ENCODE peak calls at places on chromosomes 6 and 20, in five cellular contexts. Y is GM23338, X is Peyer's patch, U is ovary, R is sigmoid colon. Q is an unnamed sample.

GRCh38 chr6:141677598-141678211 is 455.0 kb upstream of the GJE1 start:
- DNase-seq in Y (peak), X (no peak), U (no peak), R (no peak), Q (no peak)

GRCh38 chr20:63758152-63758551 is 18.6 kb downstream of the SLC2A4RG start:
- DNase-seq in Y (no peak), X (no peak), U (no peak), R (no peak), Q (no peak)

GRCh38 chr6:140977425-140977824 is 1155.3 kb upstream of the GJE1 start:
- DNase-seq in Y (no peak), X (no peak), U (no peak), R (no peak), Q (no peak)

GRCh38 chr20:43925786-43926185 is 11.1 kb downstream of the TOX2 start:
- DNase-seq in Y (no peak), X (peak), U (no peak), R (no peak), Q (no peak)

GRCh38 chr6:31948753-31949413 is 3.0 kb downstream of the CFB start:
- DNase-seq in Y (no peak), X (peak), U (no peak), R (no peak), Q (no peak)

GRCh38 chr6:142413111-142413510 is 111.3 kb downstream of the ADGRG6 start:
- DNase-seq in Y (no peak), X (no peak), U (no peak), R (no peak), Q (no peak)

GRCh38 chr6:31736026-31736767 is at the start of gene CLIC1:
- DNase-seq in Y (peak), X (peak), U (peak), R (peak), Q (peak)

GRCh38 chr6:110214338-110214737 is 34.1 kb downstream of the CDC40 start:
- DNase-seq in Y (no peak), X (no peak), U (no peak), R (no peak), Q (no peak)

GRCh38 chr20:19975901-19976300 is 41.3 kb upstream of the NAA20 start:
- DNase-seq in Y (no peak), X (no peak), U (no peak), R (no peak), Q (peak)

GRCh38 chr20:64101731-64102621 is 5.4 kb downstream of the NPBWR2 start:
- DNase-seq in Y (peak), X (no peak), U (no peak), R (no peak), Q (no peak)

GRCh38 chr6:4351857-4352669 is 216.7 kb upstream of the ECI2 start:
- DNase-seq in Y (no peak), X (no peak), U (peak), R (peak), Q (peak)

GRCh38 chr6:162674452-162674851 is 53.1 kb downstream of the PRKN start:
- DNase-seq in Y (no peak), X (no peak), U (no peak), R (no peak), Q (no peak)

GRCh38 chr20:9867196-9867980 is 28.5 kb upstream of the PAK5 start:
- DNase-seq in Y (no peak), X (no peak), U (no peak), R (no peak), Q (no peak)

GRCh38 chr20:37902504-37903313 is at the start of gene VSTM2L:
- DNase-seq in Y (peak), X (no peak), U (no peak), R (peak), Q (no peak)

GRCh38 chr6:73285674-73286283 is 22.8 kb upstream of the KHDC1 start:
- DNase-seq in Y (peak), X (no peak), U (no peak), R (no peak), Q (no peak)

GRCh38 chr6:131101911-131102680 is 33.2 kb upstream of the AKAP7 start:
- DNase-seq in Y (no peak), X (no peak), U (no peak), R (no peak), Q (no peak)

GRCh38 chr6:54907316-54907715 is 60.7 kb downstream of the FAM83B start:
- DNase-seq in Y (no peak), X (no peak), U (no peak), R (no peak), Q (no peak)

GRCh38 chr20:381581-382290 is 1.2 kb downstream of the TRIB3 start:
- DNase-seq in Y (peak), X (peak), U (peak), R (peak), Q (no peak)

GRCh38 chr6:33570806-33571636 is 9.1 kb downstream of the BAK1 start:
- DNase-seq in Y (peak), X (peak), U (peak), R (peak), Q (peak)

GRCh38 chr6:81766482-81767069 is 14.1 kb upstream of the TENT5A start:
- DNase-seq in Y (no peak), X (no peak), U (no peak), R (no peak), Q (no peak)

GRCh38 chr20:50572922-50573777 is 63.0 kb downstream of the PTPN1 start:
- DNase-seq in Y (no peak), X (no peak), U (peak), R (peak), Q (no peak)

GRCh38 chr6:71886184-71887005 is at the start of gene RIMS1:
- DNase-seq in Y (peak), X (peak), U (peak), R (peak), Q (no peak)

GRCh38 chr6:128696651-128697391 is 176.4 kb upstream of the PTPRK start:
- DNase-seq in Y (no peak), X (no peak), U (no peak), R (no peak), Q (no peak)

GRCh38 chr6:45783716-45784115 is 231.9 kb downstream of the CLIC5 start:
- DNase-seq in Y (no peak), X (no peak), U (no peak), R (no peak), Q (no peak)

GRCh38 chr6:5906340-5906670 is 100.4 kb downstream of the NRN1 start:
- DNase-seq in Y (no peak), X (no peak), U (no peak), R (no peak), Q (no peak)

GRCh38 chr6:2688416-2689064 is 62.2 kb downstream of the MYLK4 start:
- DNase-seq in Y (no peak), X (no peak), U (no peak), R (no peak), Q (no peak)

GRCh38 chr6:20846602-20847028 is 312.4 kb downstream of the CDKAL1 start:
- DNase-seq in Y (no peak), X (no peak), U (no peak), R (no peak), Q (no peak)

GRCh38 chr6:24807584-24807983 is 8.9 kb upstream of the ARMH2 start:
- DNase-seq in Y (no peak), X (no peak), U (no peak), R (no peak), Q (no peak)

GRCh38 chr6:149863596-149863845 is 638 bp downstream of the LRP11 start:
- DNase-seq in Y (no peak), X (no peak), U (no peak), R (no peak), Q (no peak)
- H3K27ac ChIP-seq in Y (no peak), X (peak), U (peak), R (peak), Q (peak)

GRCh38 chr20:62548483-62548882 is 72.7 kb upstream of the GATA5 start:
- DNase-seq in Y (no peak), X (no peak), U (no peak), R (no peak), Q (no peak)
- H3K27ac ChIP-seq in Y (no peak), X (peak), U (no peak), R (peak), Q (no peak)

DNA sequence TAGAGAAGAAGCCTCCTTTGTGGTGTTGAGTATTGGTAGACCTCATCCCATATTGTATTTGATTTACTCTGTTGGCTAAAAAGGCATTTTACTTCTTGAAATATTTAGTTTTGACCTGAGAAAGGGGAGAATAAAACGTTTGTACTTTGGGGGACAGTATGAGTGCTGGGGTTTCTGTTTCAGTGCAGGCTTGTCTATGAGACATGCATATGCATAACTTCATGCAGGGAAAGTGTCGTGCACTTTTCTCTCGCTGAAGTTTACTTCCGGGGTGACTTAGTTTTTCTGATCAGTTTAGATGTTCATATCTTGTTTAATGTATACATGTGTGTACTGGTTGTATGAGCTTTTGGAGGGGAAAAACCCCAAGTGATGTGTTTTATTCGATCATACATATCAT is 59.5 kb downstream of the UTRN start:
- DNase-seq in Y (no peak), X (no peak), U (no peak), R (no peak), Q (no peak)
- H3K27ac ChIP-seq in Y (peak), X (peak), U (no peak), R (peak), Q (no peak)

GRCh38 chr20:17910828-17911294 is 57.7 kb downstream of the SNX5 start:
- DNase-seq in Y (peak), X (no peak), U (no peak), R (peak), Q (no peak)
- H3K27ac ChIP-seq in Y (no peak), X (peak), U (no peak), R (peak), Q (no peak)

GRCh38 chr6:138957903-138958302 is 30.1 kb downstream of the REPS1 start:
- DNase-seq in Y (no peak), X (no peak), U (no peak), R (no peak), Q (no peak)

GRCh38 chr6:138956244-138956924 is 31.7 kb downstream of the REPS1 start:
- DNase-seq in Y (no peak), X (no peak), U (no peak), R (no peak), Q (no peak)

GRCh38 chr6:138957484-138957883 is 30.6 kb downstream of the REPS1 start:
- DNase-seq in Y (no peak), X (no peak), U (no peak), R (no peak), Q (no peak)

GRCh38 chr6:138958595-138958994 is 29.5 kb downstream of the REPS1 start:
- DNase-seq in Y (no peak), X (no peak), U (no peak), R (no peak), Q (no peak)

DNA sequence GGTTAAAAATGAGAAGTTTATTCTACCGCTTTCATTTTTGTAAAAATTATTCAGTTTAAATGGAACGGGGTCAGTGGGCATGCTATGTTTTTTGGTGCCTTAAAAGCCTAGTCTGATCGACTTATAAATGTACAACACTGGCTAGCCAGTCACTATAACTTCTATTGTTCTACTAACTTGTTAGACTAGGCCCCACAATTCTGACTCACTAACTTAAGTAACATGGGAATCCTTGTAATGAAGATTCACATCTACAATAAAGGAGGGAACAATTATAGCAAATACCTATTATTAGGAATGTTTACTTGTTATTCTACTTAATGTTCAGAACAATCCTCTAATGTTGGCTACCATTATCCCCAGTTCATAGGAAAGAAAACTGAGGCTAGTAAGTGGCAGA is 28.5 kb downstream of the REPS1 start:
- DNase-seq in Y (no peak), X (no peak), U (no peak), R (no peak), Q (no peak)
- H3K27ac ChIP-seq in Y (no peak), X (no peak), U (no peak), R (no peak), Q (no peak)

GRCh38 chr6:30689985-30690384 is 799 bp downstream of the NRM start:
- DNase-seq in Y (no peak), X (no peak), U (no peak), R (no peak), Q (no peak)
- H3K27ac ChIP-seq in Y (peak), X (peak), U (peak), R (peak), Q (peak)

GRCh38 chr6:18586133-18586532 is 199.0 kb downstream of the RNF144B start:
- DNase-seq in Y (no peak), X (no peak), U (no peak), R (no peak), Q (no peak)
- H3K27ac ChIP-seq in Y (no peak), X (no peak), U (no peak), R (no peak), Q (no peak)

GRCh38 chr6:29927841-29928388 is 14.4 kb upstream of the HLA-A start:
- DNase-seq in Y (no peak), X (no peak), U (no peak), R (no peak), Q (no peak)
- H3K27ac ChIP-seq in Y (no peak), X (no peak), U (no peak), R (no peak), Q (no peak)